ENCODE peak calls at places on chromosomes 6 and 20, in five cellular contexts. U is Peyer's patch, B is K562, V is right lobe of liver, S is cardiac fibroblast. C is an unnamed sample.

GRCh38 chr20:36313476-36313875 is 7.3 kb downstream of the DLGAP4 start:
- DNase-seq in U (no peak), B (no peak), V (no peak), S (no peak), C (no peak)

GRCh38 chr6:157632821-157633220 is 190.2 kb upstream of the SNX9 start:
- DNase-seq in U (no peak), B (no peak), V (no peak), S (peak), C (peak)

GRCh38 chr20:11267131-11267761 is 593.4 kb upstream of the JAG1 start:
- DNase-seq in U (no peak), B (peak), V (no peak), S (peak), C (peak)

GRCh38 chr6:30646450-30647038 is 389 bp upstream of the C6orf136 start:
- DNase-seq in U (no peak), B (peak), V (peak), S (no peak), C (no peak)

GRCh38 chr6:120230008-120230407 is 880.4 kb upstream of the MAN1A1 start:
- DNase-seq in U (no peak), B (no peak), V (peak), S (no peak), C (no peak)

GRCh38 chr20:42906120-42906519 is 283.6 kb downstream of the PTPRT start:
- DNase-seq in U (no peak), B (no peak), V (no peak), S (no peak), C (no peak)

GRCh38 chr20:4488407-4489339 is 233.0 kb upstream of the PRND start:
- DNase-seq in U (no peak), B (no peak), V (no peak), S (peak), C (peak)

GRCh38 chr6:3920321-3920720 is 71.1 kb downstream of the FAM50B start:
- DNase-seq in U (no peak), B (no peak), V (no peak), S (no peak), C (no peak)

GRCh38 chr6:2630362-2630761 is 120.4 kb downstream of the MYLK4 start:
- DNase-seq in U (no peak), B (peak), V (no peak), S (peak), C (peak)

GRCh38 chr6:21967282-21967681 is 329.6 kb downstream of the PRL start:
- DNase-seq in U (no peak), B (no peak), V (no peak), S (no peak), C (no peak)

GRCh38 chr6:42029062-42029685 is 21.1 kb upstream of the TAF8 start:
- DNase-seq in U (no peak), B (no peak), V (no peak), S (no peak), C (no peak)
- H3K4me3 ChIP-seq in U (no peak), B (no peak), V (no peak), S (no peak), C (no peak)

GRCh38 chr6:153215242-153215641 is 84.2 kb upstream of the RGS17 start:
- DNase-seq in U (no peak), B (no peak), V (no peak), S (peak), C (peak)
- TF ChIP-seq CTCF in U (no peak), B (no peak), V (no peak), S (peak), C (no peak)

DNA sequence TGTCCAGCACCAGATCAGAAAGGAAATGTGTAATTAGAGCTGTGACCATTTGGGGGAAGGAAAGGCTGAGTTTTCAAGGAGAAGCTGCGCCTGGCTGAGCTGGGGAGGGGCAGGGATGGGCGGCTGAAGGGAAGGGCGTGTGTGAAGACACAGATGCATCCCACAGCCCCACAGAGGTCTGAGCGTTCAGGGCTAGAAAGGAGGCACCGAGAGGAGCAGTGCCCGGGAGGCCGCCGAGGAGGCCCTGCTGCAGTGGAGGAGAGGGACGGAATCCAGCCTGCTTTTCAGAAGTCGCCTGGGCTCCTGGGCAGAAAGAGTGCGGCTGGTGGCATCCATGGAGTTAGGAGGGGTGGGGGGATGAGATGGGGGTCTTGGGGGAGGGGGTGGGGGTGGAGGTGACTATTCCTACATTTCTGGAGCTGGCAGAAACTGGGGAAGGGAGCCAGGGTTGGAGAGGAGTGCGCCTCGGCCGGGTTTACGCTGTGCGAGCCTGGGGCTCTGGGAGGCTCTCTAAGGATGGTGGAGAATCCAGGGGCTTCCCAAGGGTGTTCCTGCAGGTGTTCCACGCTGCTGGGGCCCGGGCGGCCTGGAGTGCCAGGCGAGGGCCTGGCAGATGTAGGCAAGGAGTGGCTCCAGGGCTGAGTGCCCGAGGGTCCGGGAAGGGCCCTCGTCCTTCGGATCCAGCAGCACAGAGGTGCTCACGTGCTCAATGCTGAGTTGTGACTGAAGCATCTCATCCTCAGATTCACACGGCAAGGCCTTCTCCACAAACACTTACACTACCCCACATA is 41.8 kb downstream of the WDR27 start:
- DNase-seq in U (no peak), B (no peak), V (no peak), S (no peak), C (no peak)
- H3K4me3 ChIP-seq in U (no peak), B (no peak), V (no peak), S (no peak), C (no peak)

DNA sequence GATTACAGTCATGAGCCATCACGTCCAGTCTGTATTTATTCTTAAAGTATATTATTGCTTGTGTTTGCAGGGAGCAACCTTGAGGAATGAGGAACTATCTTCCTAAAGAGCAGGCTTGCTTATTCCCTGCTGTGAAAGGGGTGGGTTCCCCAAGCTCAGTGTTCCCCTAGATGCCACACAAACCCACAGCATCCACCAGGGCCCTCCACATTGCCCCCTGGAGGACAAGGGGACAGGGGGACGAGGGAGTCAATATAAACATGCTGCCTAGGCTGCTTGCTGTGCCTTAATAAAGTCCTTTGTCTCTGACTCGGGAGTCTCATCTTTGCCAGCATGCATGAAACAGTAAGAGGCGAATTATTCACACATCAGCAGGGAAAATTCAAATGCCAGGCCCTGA is 8.0 kb upstream of the IDH3B start:
- DNase-seq in U (no peak), B (no peak), V (no peak), S (no peak), C (no peak)
- TF ChIP-seq CTCF in U (no peak), B (peak), V (no peak), S (peak), C (no peak)

DNA sequence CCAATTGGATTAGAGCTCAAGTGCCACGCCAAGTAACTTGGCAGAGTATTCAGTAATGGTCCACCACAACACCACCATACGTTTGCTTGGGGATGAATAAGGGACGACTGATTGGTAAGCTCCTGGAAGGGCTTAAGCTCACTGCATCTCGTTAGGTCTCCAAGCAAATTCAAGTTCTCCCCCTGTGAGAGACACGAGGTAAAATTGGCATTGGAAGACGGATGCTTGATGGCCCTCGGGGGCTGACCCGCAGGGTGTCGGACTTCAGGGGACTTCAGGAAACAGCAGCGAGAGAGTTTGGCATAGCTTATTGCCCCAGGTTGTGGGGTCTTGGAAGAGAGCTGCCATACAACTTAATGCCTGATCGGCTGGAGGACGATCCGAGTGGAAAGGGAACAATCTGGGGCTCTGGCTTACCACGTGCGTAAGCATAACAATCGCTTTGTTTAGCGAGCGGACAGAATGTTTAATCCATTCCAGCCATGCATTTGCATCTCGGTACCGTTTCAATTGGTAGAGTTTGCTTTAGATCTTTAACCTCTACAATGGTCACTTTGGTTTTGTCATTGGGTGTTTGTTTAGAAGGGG is 4.8 kb upstream of the ZNFX1 start:
- DNase-seq in U (no peak), B (no peak), V (no peak), S (no peak), C (no peak)
- H3K4me3 ChIP-seq in U (no peak), B (peak), V (no peak), S (peak), C (peak)

GRCh38 chr20:63182946-63183415 is 33.0 kb downstream of the YTHDF1 start:
- DNase-seq in U (no peak), B (no peak), V (no peak), S (no peak), C (no peak)

GRCh38 chr20:63181226-63181625 is 34.7 kb downstream of the YTHDF1 start:
- DNase-seq in U (no peak), B (no peak), V (no peak), S (no peak), C (no peak)

GRCh38 chr20:63185215-63185796 is 30.6 kb downstream of the YTHDF1 start:
- DNase-seq in U (no peak), B (no peak), V (no peak), S (no peak), C (no peak)

GRCh38 chr20:63182425-63182824 is 33.5 kb downstream of the YTHDF1 start:
- DNase-seq in U (no peak), B (no peak), V (no peak), S (no peak), C (no peak)

GRCh38 chr20:63183422-63184146 is 32.3 kb downstream of the YTHDF1 start:
- DNase-seq in U (peak), B (peak), V (no peak), S (peak), C (no peak)
- TF ChIP-seq CTCF in U (no peak), B (peak), V (peak), S (peak), C (peak)

C was measured in AG10803.